ENCODE peak calls at places on chromosomes 13 and 19, in eight cellular contexts. D is neuronal stem cell; F is stimulated activated CD8-positive, alpha-beta memory T cell treated with anti-CD3 and anti-CD28 coated beads, Interleukin-4, amount 100 ng/mL, for 4 hours; I is RWPE2; T is EH; S is RCC 7860; P is midbrain; E is ovary. Z is an unnamed sample.

GRCh38 chr19:55626350-55626749 is 2.0 kb upstream of the ZNF784 start:
- DNase-seq in D (no peak), F (no peak), I (no peak), T (no peak), S (no peak), P (no peak), E (no peak), Z (peak)

GRCh38 chr13:36069881-36070366 is 61.3 kb downstream of the DCLK1 start:
- DNase-seq in D (no peak), F (no peak), I (no peak), T (no peak), S (no peak), P (no peak), E (peak), Z (no peak)

GRCh38 chr13:48072304-48072703 is 22.6 kb downstream of the MED4 start:
- DNase-seq in D (no peak), F (no peak), I (no peak), T (no peak), S (no peak), P (no peak), E (no peak), Z (no peak)

GRCh38 chr13:112351825-112352224 is 24.3 kb upstream of the SPACA7 start:
- DNase-seq in D (no peak), F (no peak), I (no peak), T (no peak), S (no peak), P (no peak), E (no peak), Z (no peak)

GRCh38 chr19:56838930-56839664 is 1.4 kb downstream of the PEG3 start:
- DNase-seq in D (peak), F (no peak), I (peak), T (peak), S (no peak), P (peak), E (peak), Z (peak)

GRCh38 chr13:37109080-37109678 is 3.7 kb upstream of the CSNK1A1L start:
- DNase-seq in D (peak), F (no peak), I (no peak), T (peak), S (no peak), P (peak), E (no peak), Z (no peak)

GRCh38 chr13:33183431-33184130 is 102.0 kb downstream of the STARD13 start:
- DNase-seq in D (no peak), F (no peak), I (no peak), T (peak), S (peak), P (no peak), E (no peak), Z (no peak)

GRCh38 chr19:6765738-6766356 is 1.4 kb downstream of the SH2D3A start:
- DNase-seq in D (no peak), F (no peak), I (peak), T (no peak), S (peak), P (no peak), E (no peak), Z (no peak)

GRCh38 chr19:45676851-45677263 is 8.8 kb downstream of the GIPR start:
- DNase-seq in D (no peak), F (no peak), I (no peak), T (no peak), S (no peak), P (no peak), E (no peak), Z (peak)

GRCh38 chr13:93824286-93824685 is 597.7 kb downstream of the GPC6 start:
- DNase-seq in D (no peak), F (no peak), I (no peak), T (no peak), S (no peak), P (no peak), E (no peak), Z (no peak)

GRCh38 chr13:45280751-45281634 is 60.0 kb downstream of the TPT1 start:
- DNase-seq in D (peak), F (peak), I (peak), T (peak), S (peak), P (peak), E (peak), Z (no peak)

GRCh38 chr13:112760440-112760839 is 70.6 kb downstream of the ATP11A start:
- DNase-seq in D (no peak), F (no peak), I (no peak), T (peak), S (no peak), P (no peak), E (no peak), Z (no peak)

GRCh38 chr19:40533508-40533907 is 43.2 kb upstream of the SHKBP1 start:
- DNase-seq in D (no peak), F (no peak), I (no peak), T (no peak), S (no peak), P (no peak), E (no peak), Z (no peak)

GRCh38 chr13:77928909-77929308 is 10.3 kb upstream of the EDNRB start:
- DNase-seq in D (no peak), F (no peak), I (no peak), T (no peak), S (no peak), P (no peak), E (no peak), Z (no peak)

GRCh38 chr13:21227917-21228316 is 51.5 kb downstream of the MRPL57 start:
- DNase-seq in D (no peak), F (no peak), I (no peak), T (no peak), S (no peak), P (no peak), E (no peak), Z (no peak)

GRCh38 chr19:920051-920857 is 3.1 kb downstream of the KISS1R start:
- DNase-seq in D (no peak), F (no peak), I (peak), T (no peak), S (no peak), P (no peak), E (peak), Z (peak)

GRCh38 chr13:57673197-57673596 is 41.7 kb downstream of the PCDH17 start:
- DNase-seq in D (peak), F (no peak), I (no peak), T (no peak), S (no peak), P (no peak), E (no peak), Z (no peak)

GRCh38 chr19:15595069-15595468 is 19.9 kb upstream of the CYP4F8 start:
- DNase-seq in D (no peak), F (no peak), I (no peak), T (no peak), S (peak), P (no peak), E (no peak), Z (no peak)

GRCh38 chr13:44819245-44819644 is 170.0 kb downstream of the NUFIP1 start:
- DNase-seq in D (no peak), F (no peak), I (no peak), T (peak), S (peak), P (no peak), E (no peak), Z (no peak)

GRCh38 chr19:47315125-47315821 is 5.6 kb downstream of the C5AR1 start:
- DNase-seq in D (no peak), F (no peak), I (peak), T (peak), S (peak), P (peak), E (no peak), Z (no peak)

GRCh38 chr19:42512130-42512636 is 16.1 kb downstream of the CEACAM1 start:
- DNase-seq in D (no peak), F (no peak), I (no peak), T (no peak), S (no peak), P (no peak), E (no peak), Z (no peak)

GRCh38 chr19:7986321-7987083 is 18.9 kb downstream of the ELAVL1 start:
- DNase-seq in D (no peak), F (no peak), I (no peak), T (peak), S (peak), P (no peak), E (no peak), Z (no peak)

GRCh38 chr13:96780105-96780504 is 214.2 kb downstream of the OXGR1 start:
- DNase-seq in D (no peak), F (no peak), I (no peak), T (no peak), S (no peak), P (no peak), E (no peak), Z (no peak)

GRCh38 chr13:79228972-79229371 is 177.1 kb downstream of the RBM26 start:
- DNase-seq in D (no peak), F (no peak), I (no peak), T (peak), S (no peak), P (no peak), E (no peak), Z (no peak)

GRCh38 chr19:14023404-14024235 is 4.3 kb upstream of the RLN3 start:
- DNase-seq in D (no peak), F (no peak), I (no peak), T (peak), S (peak), P (no peak), E (no peak), Z (no peak)

GRCh38 chr13:98994896-98995295 is 17.0 kb upstream of the DOCK9 start:
- DNase-seq in D (no peak), F (no peak), I (no peak), T (no peak), S (no peak), P (no peak), E (no peak), Z (no peak)

GRCh38 chr19:1079566-1080111 is 12.7 kb downstream of the ARHGAP45 start:
- DNase-seq in D (no peak), F (no peak), I (peak), T (no peak), S (no peak), P (no peak), E (no peak), Z (no peak)

GRCh38 chr19:3785938-3786824 is at the start of gene MATK:
- DNase-seq in D (no peak), F (no peak), I (no peak), T (no peak), S (no peak), P (no peak), E (no peak), Z (no peak)

GRCh38 chr19:51727349-51727880 is 3.6 kb upstream of the HAS1 start:
- DNase-seq in D (no peak), F (no peak), I (no peak), T (peak), S (no peak), P (no peak), E (no peak), Z (no peak)

GRCh38 chr19:45059258-45059965 is 16.9 kb downstream of the ZNF296 start:
- DNase-seq in D (peak), F (peak), I (no peak), T (peak), S (peak), P (peak), E (peak), Z (peak)

GRCh38 chr13:46687810-46688209 is 109.2 kb downstream of the ESD start:
- DNase-seq in D (no peak), F (no peak), I (no peak), T (peak), S (peak), P (no peak), E (no peak), Z (no peak)

GRCh38 chr13:41577437-41577836 is 120.1 kb downstream of the RGCC start:
- DNase-seq in D (no peak), F (no peak), I (no peak), T (peak), S (no peak), P (peak), E (no peak), Z (no peak)

GRCh38 chr19:46980756-46981155 is 38.9 kb upstream of the NPAS1 start:
- DNase-seq in D (no peak), F (no peak), I (no peak), T (no peak), S (no peak), P (no peak), E (no peak), Z (no peak)

GRCh38 chr19:40280608-40281221 is 4.4 kb downstream of the AKT2 start:
- DNase-seq in D (no peak), F (no peak), I (no peak), T (no peak), S (no peak), P (no peak), E (no peak), Z (no peak)

GRCh38 chr19:6062961-6063575 is 47.2 kb downstream of the RFX2 start:
- DNase-seq in D (no peak), F (no peak), I (no peak), T (no peak), S (no peak), P (no peak), E (no peak), Z (no peak)

GRCh38 chr19:39407644-39408391 is 1.2 kb downstream of the ZFP36 start:
- DNase-seq in D (no peak), F (no peak), I (no peak), T (peak), S (no peak), P (no peak), E (peak), Z (peak)

GRCh38 chr19:39409207-39409885 is 2.7 kb downstream of the ZFP36 start:
- DNase-seq in D (no peak), F (peak), I (peak), T (peak), S (no peak), P (peak), E (peak), Z (peak)

GRCh38 chr19:2699413-2700142 is 2.9 kb downstream of the GNG7 start:
- DNase-seq in D (no peak), F (no peak), I (no peak), T (no peak), S (no peak), P (no peak), E (no peak), Z (no peak)